ENCODE peak calls at places on chromosomes 16 and 17, in four cellular contexts. One of them, this sample, is unnamed.

GRCh38 chr17:74133726-74134125 is 69.8 kb upstream of the RPL38 start:
- DNase-seq in iris pigment epithelial cell: no peak
- DNase-seq in NCI-H187 treated with DMSO at 0.1 percent for 48 hours: no peak
- DNase-seq in lung: no peak
- DNase-seq in this sample: no peak

GRCh38 chr17:53191878-53192277 is 630.8 kb upstream of the KIF2B start:
- DNase-seq in lung: no peak
- DNase-seq in NCI-H187 treated with DMSO at 0.1 percent for 48 hours: no peak
- DNase-seq in iris pigment epithelial cell: no peak
- DNase-seq in this sample: no peak

GRCh38 chr17:393806-394717 is 41.5 kb upstream of the RPH3AL start:
- DNase-seq in lung: no peak
- DNase-seq in iris pigment epithelial cell: no peak
- DNase-seq in NCI-H187 treated with DMSO at 0.1 percent for 48 hours: no peak
- DNase-seq in this sample: no peak

GRCh38 chr17:29084476-29085148 is 41.7 kb downstream of the PIPOX start:
- DNase-seq in iris pigment epithelial cell: peak; percentile 20
- DNase-seq in NCI-H187 treated with DMSO at 0.1 percent for 48 hours: no peak
- DNase-seq in lung: no peak
- DNase-seq in this sample: peak; percentile 30

GRCh38 chr16:59886021-59886420 is 1151.9 kb upstream of the GOT2 start:
- DNase-seq in lung: no peak
- DNase-seq in NCI-H187 treated with DMSO at 0.1 percent for 48 hours: no peak
- DNase-seq in iris pigment epithelial cell: peak; percentile 34
- DNase-seq in this sample: peak; percentile 5

GRCh38 chr16:48408688-48409087 is 23.5 kb upstream of the SIAH1 start:
- DNase-seq in NCI-H187 treated with DMSO at 0.1 percent for 48 hours: no peak
- DNase-seq in iris pigment epithelial cell: peak; percentile 89
- DNase-seq in lung: no peak
- DNase-seq in this sample: peak; percentile 75

GRCh38 chr17:68053237-68054030 is 17.9 kb downstream of the KPNA2 start:
- DNase-seq in lung: peak; percentile 34
- DNase-seq in iris pigment epithelial cell: no peak
- DNase-seq in NCI-H187 treated with DMSO at 0.1 percent for 48 hours: no peak
- DNase-seq in this sample: no peak

GRCh38 chr17:29495011-29495410 is 71.8 kb downstream of the ABHD15 start:
- DNase-seq in NCI-H187 treated with DMSO at 0.1 percent for 48 hours: no peak
- DNase-seq in lung: no peak
- DNase-seq in iris pigment epithelial cell: peak; percentile 73
- DNase-seq in this sample: no peak

GRCh38 chr16:5605404-5605803 is 507.8 kb upstream of the EEF2KMT start:
- DNase-seq in iris pigment epithelial cell: no peak
- DNase-seq in NCI-H187 treated with DMSO at 0.1 percent for 48 hours: no peak
- DNase-seq in lung: no peak
- DNase-seq in this sample: no peak

GRCh38 chr16:79668502-79668901 is 68.0 kb upstream of the MAF start:
- DNase-seq in NCI-H187 treated with DMSO at 0.1 percent for 48 hours: no peak
- DNase-seq in iris pigment epithelial cell: no peak
- DNase-seq in lung: no peak
- DNase-seq in this sample: no peak

GRCh38 chr17:26774291-26775218 is 519.4 kb upstream of the WSB1 start:
- DNase-seq in iris pigment epithelial cell: no peak
- DNase-seq in lung: no peak
- DNase-seq in NCI-H187 treated with DMSO at 0.1 percent for 48 hours: no peak
- DNase-seq in this sample: no peak

GRCh38 chr17:28476076-28476475 is 2.6 kb downstream of the SLC13A2 start:
- DNase-seq in iris pigment epithelial cell: no peak
- DNase-seq in NCI-H187 treated with DMSO at 0.1 percent for 48 hours: no peak
- DNase-seq in lung: no peak
- DNase-seq in this sample: no peak

GRCh38 chr17:83125515-83126274 is 46.3 kb downstream of the METRNL start:
- DNase-seq in NCI-H187 treated with DMSO at 0.1 percent for 48 hours: no peak
- DNase-seq in lung: no peak
- DNase-seq in iris pigment epithelial cell: no peak
- DNase-seq in this sample: no peak

GRCh38 chr16:77971306-77972131 is 50.8 kb upstream of the CLEC3A start:
- DNase-seq in NCI-H187 treated with DMSO at 0.1 percent for 48 hours: no peak
- DNase-seq in lung: peak; percentile 84
- DNase-seq in iris pigment epithelial cell: peak; percentile 79
- DNase-seq in this sample: peak; percentile 86

GRCh38 chr16:29857133-29857760 is 5.8 kb downstream of the CDIPT start:
- DNase-seq in lung: no peak
- DNase-seq in NCI-H187 treated with DMSO at 0.1 percent for 48 hours: no peak
- DNase-seq in iris pigment epithelial cell: peak; percentile 54
- DNase-seq in this sample: no peak

GRCh38 chr17:62630365-62631085 is 3.1 kb downstream of the MRC2 start:
- DNase-seq in lung: no peak
- DNase-seq in NCI-H187 treated with DMSO at 0.1 percent for 48 hours: no peak
- DNase-seq in iris pigment epithelial cell: peak; percentile 23
- DNase-seq in this sample: no peak

GRCh38 chr17:43864161-43864706 is 17.3 kb downstream of the CD300LG start:
- DNase-seq in lung: no peak
- DNase-seq in NCI-H187 treated with DMSO at 0.1 percent for 48 hours: no peak
- DNase-seq in iris pigment epithelial cell: no peak
- DNase-seq in this sample: no peak

GRCh38 chr17:48103379-48103715 is 2.1 kb upstream of the CBX1 start:
- DNase-seq in NCI-H187 treated with DMSO at 0.1 percent for 48 hours: no peak
- DNase-seq in lung: no peak
- DNase-seq in iris pigment epithelial cell: no peak
- DNase-seq in this sample: no peak

GRCh38 chr16:50386139-50386538 is 17.4 kb upstream of the BRD7 start:
- DNase-seq in iris pigment epithelial cell: no peak
- DNase-seq in lung: no peak
- DNase-seq in NCI-H187 treated with DMSO at 0.1 percent for 48 hours: no peak
- DNase-seq in this sample: no peak

GRCh38 chr17:41810659-41811548 is 845 bp downstream of the P3H4 start:
- DNase-seq in NCI-H187 treated with DMSO at 0.1 percent for 48 hours: no peak
- DNase-seq in lung: no peak
- DNase-seq in iris pigment epithelial cell: peak; percentile 29
- DNase-seq in this sample: peak; percentile 58

GRCh38 chr17:2058521-2059124 is 3.7 kb downstream of the HIC1 start:
- DNase-seq in lung: peak; percentile 79
- DNase-seq in NCI-H187 treated with DMSO at 0.1 percent for 48 hours: no peak
- DNase-seq in iris pigment epithelial cell: peak; percentile 82
- DNase-seq in this sample: peak; percentile 46

GRCh38 chr17:45995617-45996270 is 3.3 kb upstream of the STH start:
- DNase-seq in NCI-H187 treated with DMSO at 0.1 percent for 48 hours: no peak
- DNase-seq in lung: no peak
- DNase-seq in iris pigment epithelial cell: no peak
- DNase-seq in this sample: no peak

GRCh38 chr16:24755201-24755874 is 25.9 kb downstream of the TNRC6A start:
- DNase-seq in lung: no peak
- DNase-seq in iris pigment epithelial cell: no peak
- DNase-seq in NCI-H187 treated with DMSO at 0.1 percent for 48 hours: no peak
- DNase-seq in this sample: peak; percentile 38

GRCh38 chr17:28657756-28658155 is 4.0 kb downstream of the SDF2 start:
- DNase-seq in lung: no peak
- DNase-seq in NCI-H187 treated with DMSO at 0.1 percent for 48 hours: no peak
- DNase-seq in iris pigment epithelial cell: peak; percentile 38
- DNase-seq in this sample: no peak

GRCh38 chr17:55314784-55315491 is 50.2 kb downstream of the HLF start:
- DNase-seq in NCI-H187 treated with DMSO at 0.1 percent for 48 hours: no peak
- DNase-seq in iris pigment epithelial cell: no peak
- DNase-seq in lung: no peak
- DNase-seq in this sample: no peak

GRCh38 chr17:59330314-59330942 is 1.0 kb upstream of the YPEL2 start:
- DNase-seq in NCI-H187 treated with DMSO at 0.1 percent for 48 hours: no peak
- DNase-seq in lung: peak; percentile 69
- DNase-seq in iris pigment epithelial cell: no peak
- DNase-seq in this sample: peak; percentile 70

GRCh38 chr16:89860747-89861304 is 12.6 kb upstream of the TCF25 start:
- DNase-seq in lung: peak; percentile 66
- DNase-seq in iris pigment epithelial cell: peak; percentile 24
- DNase-seq in NCI-H187 treated with DMSO at 0.1 percent for 48 hours: no peak
- DNase-seq in this sample: peak; percentile 61

GRCh38 chr17:78125138-78125913 is 3.2 kb downstream of the TMC6 start:
- DNase-seq in iris pigment epithelial cell: no peak
- DNase-seq in NCI-H187 treated with DMSO at 0.1 percent for 48 hours: no peak
- DNase-seq in lung: no peak
- DNase-seq in this sample: no peak

GRCh38 chr16:23365602-23366240 is 63.6 kb downstream of the SCNN1B start:
- DNase-seq in NCI-H187 treated with DMSO at 0.1 percent for 48 hours: no peak
- DNase-seq in iris pigment epithelial cell: no peak
- DNase-seq in lung: no peak
- DNase-seq in this sample: no peak

GRCh38 chr17:38428150-38428642 is at the start of gene ARHGAP23:
- DNase-seq in NCI-H187 treated with DMSO at 0.1 percent for 48 hours: no peak
- DNase-seq in iris pigment epithelial cell: peak; percentile 72
- DNase-seq in lung: peak; percentile 68
- DNase-seq in this sample: peak; percentile 85

GRCh38 chr17:35192708-35193107 is 1.5 kb downstream of the SLC35G3 start:
- DNase-seq in NCI-H187 treated with DMSO at 0.1 percent for 48 hours: no peak
- DNase-seq in lung: no peak
- DNase-seq in iris pigment epithelial cell: no peak
- DNase-seq in this sample: no peak

GRCh38 chr17:41559548-41559947 is 12.3 kb downstream of the KRT9 start:
- DNase-seq in lung: no peak
- DNase-seq in iris pigment epithelial cell: peak; percentile 65
- DNase-seq in NCI-H187 treated with DMSO at 0.1 percent for 48 hours: no peak
- DNase-seq in this sample: no peak

GRCh38 chr16:48720266-48720665 is 110.3 kb upstream of the N4BP1 start:
- DNase-seq in NCI-H187 treated with DMSO at 0.1 percent for 48 hours: no peak
- DNase-seq in lung: no peak
- DNase-seq in iris pigment epithelial cell: peak; percentile 9
- DNase-seq in this sample: peak; percentile 7

GRCh38 chr16:49600541-49600940 is 226.9 kb downstream of the C16orf78 start:
- DNase-seq in NCI-H187 treated with DMSO at 0.1 percent for 48 hours: no peak
- DNase-seq in lung: no peak
- DNase-seq in iris pigment epithelial cell: no peak
- DNase-seq in this sample: no peak

GRCh38 chr16:81608515-81609209 is 164.1 kb downstream of the CMIP start:
- DNase-seq in iris pigment epithelial cell: peak; percentile 74
- DNase-seq in lung: no peak
- DNase-seq in NCI-H187 treated with DMSO at 0.1 percent for 48 hours: no peak
- DNase-seq in this sample: no peak

This sample was measured in thyroid gland.